ENCODE peak calls at places on chromosomes 11 and 22, in eight cellular contexts. G, Z, I, K, M, R, F and N are unnamed samples.
A peak's percentile ranks its signal among the peaks of the same experiment; 100 is the strongest.

GRCh38 chr22:22944268-22944985 is 56.8 kb downstream of the IGLL5 start:
- DNase-seq in G (no peak), Z (no peak), I (no peak), K (no peak), M (no peak), R (peak; percentile 4), F (no peak), N (no peak)

GRCh38 chr11:118012083-118012669 is 26.0 kb downstream of the IL10RA start:
- DNase-seq in G (no peak), Z (no peak), I (no peak), K (no peak), M (peak; percentile 45), R (peak; percentile 47), F (no peak), N (peak; percentile 72)

GRCh38 chr11:83403990-83404389 is 117.8 kb upstream of the CCDC90B start:
- DNase-seq in G (no peak), Z (peak; percentile 51), I (no peak), K (no peak), M (no peak), R (no peak), F (no peak), N (no peak)

GRCh38 chr11:96154802-96155520 is 188.0 kb downstream of the MAML2 start:
- DNase-seq in G (no peak), Z (peak; percentile 32), I (peak; percentile 69), K (peak; percentile 65), M (peak; percentile 36), R (no peak), F (no peak), N (no peak)

GRCh38 chr11:115334932-115335788 is 169.1 kb downstream of the CADM1 start:
- DNase-seq in G (no peak), Z (peak; percentile 25), I (peak; percentile 46), K (no peak), M (no peak), R (no peak), F (no peak), N (no peak)

GRCh38 chr22:23270212-23270733 is 90.0 kb downstream of the BCR start:
- DNase-seq in G (no peak), Z (peak; percentile 59), I (no peak), K (no peak), M (no peak), R (no peak), F (no peak), N (no peak)

GRCh38 chr11:85889676-85890579 is 34.7 kb downstream of the CCDC83 start:
- DNase-seq in G (no peak), Z (peak; percentile 90), I (peak; percentile 43), K (no peak), M (peak; percentile 96), R (no peak), F (no peak), N (no peak)

GRCh38 chr11:85946221-85946620 is 91.0 kb downstream of the CCDC83 start:
- DNase-seq in G (no peak), Z (no peak), I (peak; percentile 59), K (no peak), M (no peak), R (no peak), F (no peak), N (no peak)

GRCh38 chr11:28521075-28521474 is 412.9 kb downstream of the METTL15 start:
- DNase-seq in G (no peak), Z (no peak), I (peak; percentile 18), K (no peak), M (no peak), R (no peak), F (no peak), N (no peak)

GRCh38 chr11:130310622-130311021 is 4.1 kb downstream of the ZBTB44 start:
- DNase-seq in G (no peak), Z (no peak), I (no peak), K (no peak), M (no peak), R (no peak), F (no peak), N (no peak)

GRCh38 chr11:34075178-34075820 is 23.8 kb downstream of the CAPRIN1 start:
- DNase-seq in G (no peak), Z (no peak), I (peak; percentile 85), K (no peak), M (peak; percentile 87), R (no peak), F (no peak), N (no peak)

GRCh38 chr22:30016596-30016995 is 63.7 kb upstream of the HORMAD2 start:
- DNase-seq in G (no peak), Z (no peak), I (peak; percentile 36), K (no peak), M (no peak), R (no peak), F (no peak), N (no peak)

GRCh38 chr11:85756401-85757200 is 54.3 kb downstream of the SYTL2 start:
- DNase-seq in G (no peak), Z (no peak), I (no peak), K (no peak), M (no peak), R (peak; percentile 78), F (no peak), N (no peak)

GRCh38 chr11:8638300-8638699 is 44.2 kb downstream of the TRIM66 start:
- DNase-seq in G (no peak), Z (no peak), I (peak; percentile 36), K (no peak), M (no peak), R (no peak), F (no peak), N (no peak)

GRCh38 chr22:23071163-23072034 is 1.1 kb downstream of the GNAZ start:
- DNase-seq in G (peak; percentile 13), Z (no peak), I (no peak), K (no peak), M (no peak), R (no peak), F (no peak), N (peak; percentile 37)

GRCh38 chr11:4134844-4135243 is 40.2 kb downstream of the RRM1 start:
- DNase-seq in G (no peak), Z (no peak), I (peak; percentile 54), K (no peak), M (peak; percentile 77), R (no peak), F (peak; percentile 6), N (no peak)

GRCh38 chr11:83112886-83113285 is 41.2 kb upstream of the RAB30 start:
- DNase-seq in G (no peak), Z (no peak), I (no peak), K (no peak), M (no peak), R (no peak), F (no peak), N (no peak)

GRCh38 chr11:788953-789940 is 643 bp downstream of the CEND1 start:
- DNase-seq in G (no peak), Z (no peak), I (no peak), K (no peak), M (no peak), R (no peak), F (no peak), N (no peak)

GRCh38 chr11:12598330-12599256 is 75.6 kb upstream of the TEAD1 start:
- DNase-seq in G (no peak), Z (no peak), I (peak; percentile 54), K (no peak), M (no peak), R (no peak), F (no peak), N (no peak)

GRCh38 chr11:24965780-24966179 is 468.9 kb downstream of the LUZP2 start:
- DNase-seq in G (no peak), Z (no peak), I (no peak), K (no peak), M (no peak), R (no peak), F (no peak), N (no peak)

GRCh38 chr22:46444390-46444854 is 93.0 kb downstream of the CELSR1 start:
- DNase-seq in G (no peak), Z (no peak), I (no peak), K (no peak), M (no peak), R (no peak), F (no peak), N (no peak)

GRCh38 chr11:82733444-82734119 is at the start of gene FAM181B:
- DNase-seq in G (peak; percentile 32), Z (peak; percentile 88), I (peak; percentile 49), K (no peak), M (no peak), R (peak; percentile 38), F (no peak), N (no peak)

GRCh38 chr22:24486501-24486921 is 8.6 kb upstream of the UPB1 start:
- DNase-seq in G (no peak), Z (no peak), I (peak; percentile 52), K (peak; percentile 53), M (peak; percentile 97), R (no peak), F (no peak), N (no peak)

GRCh38 chr11:44621140-44621681 is 55.7 kb downstream of the CD82 start:
- DNase-seq in G (peak; percentile 80), Z (peak; percentile 86), I (peak; percentile 77), K (no peak), M (no peak), R (peak; percentile 77), F (no peak), N (peak; percentile 81)
- H3K4me3 ChIP-seq in G (peak overlapping the region; percentile 48), Z (no peak overlapping the region), I (no peak overlapping the region), K (no peak overlapping the region), M (no peak overlapping the region), R (no peak overlapping the region), F (no peak overlapping the region), N (no peak overlapping the region)

GRCh38 chr11:67407700-67408163 is 3.8 kb downstream of the TBC1D10C start:
- DNase-seq in G (no peak), Z (no peak), I (no peak), K (no peak), M (no peak), R (no peak), F (no peak), N (no peak)
- H3K4me3 ChIP-seq in G (no peak overlapping the region), Z (no peak overlapping the region), I (no peak overlapping the region), K (no peak overlapping the region), M (no peak overlapping the region), R (no peak overlapping the region), F (no peak overlapping the region), N (no peak overlapping the region)

DNA sequence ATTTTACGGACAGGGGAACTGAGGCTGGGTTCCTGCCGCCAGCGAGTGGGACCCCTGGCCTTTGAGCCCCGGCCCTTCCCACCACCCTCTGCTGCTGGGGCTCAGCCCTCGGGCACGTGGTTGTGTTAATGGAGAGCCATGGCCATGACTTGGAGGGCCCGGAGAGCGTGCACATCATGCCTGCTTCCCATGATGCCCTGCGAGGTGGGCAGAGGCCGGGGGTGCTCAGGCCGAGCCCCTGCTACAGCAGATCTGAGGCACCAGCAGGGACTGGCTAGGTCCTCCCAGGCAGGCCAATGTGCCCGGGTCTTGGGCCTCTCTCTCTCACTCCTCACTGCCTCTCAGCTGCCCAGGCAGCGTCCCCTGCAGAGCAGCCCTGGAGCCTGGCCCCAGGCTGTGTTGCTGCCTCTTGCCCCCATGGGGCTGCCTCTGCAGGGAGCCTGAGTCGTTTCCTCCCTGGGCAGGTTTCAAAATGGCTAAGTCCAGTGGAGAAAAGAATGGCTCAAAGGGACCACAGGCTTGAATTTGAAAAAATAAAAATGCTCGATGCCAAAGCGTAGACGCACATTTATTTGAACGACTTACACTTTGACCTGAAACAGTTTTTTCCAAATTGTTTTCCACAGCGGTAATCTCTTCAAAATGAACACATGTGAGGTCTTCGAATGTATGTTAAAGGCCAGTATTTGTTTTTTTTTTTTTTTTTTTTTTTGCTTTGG is 72.6 kb upstream of the CLDN5 start:
- DNase-seq in G (no peak), Z (no peak), I (no peak), K (no peak), M (no peak), R (no peak), F (no peak), N (no peak)
- H3K4me3 ChIP-seq in G (no peak overlapping the region), Z (no peak overlapping the region), I (no peak overlapping the region), K (no peak overlapping the region), M (no peak overlapping the region), R (no peak overlapping the region), F (no peak overlapping the region), N (no peak overlapping the region)

GRCh38 chr11:71999360-71999759 is 651 bp downstream of the IL18BP start:
- DNase-seq in G (no peak), Z (peak; percentile 22), I (peak; percentile 54), K (no peak), M (no peak), R (no peak), F (no peak), N (no peak)
- H3K4me3 ChIP-seq in G (peak overlapping the region; percentile 57), Z (no peak overlapping the region), I (peak overlapping the region; percentile 28), K (no peak overlapping the region), M (no peak overlapping the region), R (no peak overlapping the region), F (peak overlapping the region; percentile 17), N (peak overlapping the region; percentile 49)